ENCODE peak calls at places on chromosome 6, in seven cellular contexts. M is ovary, H is IMR-90, P is transverse colon, B is prostate gland, J is spleen, Q is tibial nerve. V is an unnamed sample.

GRCh38 chr6:109515781-109516409 is 32.9 kb upstream of the ZBTB24 start:
- DNase-seq in M (no peak), H (no peak), P (no peak), B (no peak), J (no peak), Q (no peak), V (no peak)

GRCh38 chr6:119116712-119117281 is 38.3 kb upstream of the FAM184A start:
- DNase-seq in M (no peak), H (no peak), P (no peak), B (no peak), J (no peak), Q (no peak), V (no peak)

GRCh38 chr6:158027590-158028285 is 46.1 kb downstream of the SYNJ2 start:
- DNase-seq in M (no peak), H (no peak), P (no peak), B (no peak), J (peak; percentile 68), Q (no peak), V (no peak)

GRCh38 chr6:125099211-125100017 is 54.2 kb upstream of the TPD52L1 start:
- DNase-seq in M (peak; percentile 44), H (peak; percentile 50), P (peak; percentile 61), B (peak; percentile 24), J (peak; percentile 84), Q (no peak), V (peak; percentile 66)

GRCh38 chr6:8780653-8781052 is 345.3 kb upstream of the SLC35B3 start:
- DNase-seq in M (no peak), H (no peak), P (no peak), B (no peak), J (no peak), Q (no peak), V (no peak)

GRCh38 chr6:53794073-53794719 is 609 bp upstream of the LRRC1 start:
- DNase-seq in M (peak; percentile 52), H (peak; percentile 87), P (peak; percentile 86), B (peak; percentile 72), J (peak; percentile 89), Q (peak; percentile 42), V (peak; percentile 62)

GRCh38 chr6:53439556-53439955 is 90.8 kb upstream of the ELOVL5 start:
- DNase-seq in M (no peak), H (peak; percentile 59), P (no peak), B (no peak), J (no peak), Q (no peak), V (no peak)

GRCh38 chr6:29850011-29850553 is 22.5 kb downstream of the HLA-G start:
- DNase-seq in M (no peak), H (no peak), P (peak; percentile 53), B (no peak), J (no peak), Q (no peak), V (no peak)

GRCh38 chr6:43945778-43946100 is 175.7 kb downstream of the VEGFA start:
- DNase-seq in M (no peak), H (no peak), P (no peak), B (no peak), J (no peak), Q (no peak), V (peak; percentile 6)

GRCh38 chr6:8182857-8183256 is 80.5 kb upstream of the EEF1E1 start:
- DNase-seq in M (no peak), H (no peak), P (no peak), B (no peak), J (no peak), Q (no peak), V (no peak)

GRCh38 chr6:107228754-107229153 is 113.4 kb upstream of the BEND3 start:
- DNase-seq in M (no peak), H (no peak), P (no peak), B (peak; percentile 66), J (no peak), Q (no peak), V (no peak)

GRCh38 chr6:118080547-118080946 is 173.5 kb downstream of the SLC35F1 start:
- DNase-seq in M (no peak), H (no peak), P (no peak), B (no peak), J (no peak), Q (no peak), V (no peak)

GRCh38 chr6:134317471-134318131 is at the start of gene SGK1:
- DNase-seq in M (peak; percentile 78), H (peak; percentile 49), P (no peak), B (peak; percentile 9), J (peak; percentile 79), Q (no peak), V (peak; percentile 58)

GRCh38 chr6:75103411-75103810 is 102.4 kb downstream of the COL12A1 start:
- DNase-seq in M (no peak), H (no peak), P (no peak), B (no peak), J (no peak), Q (no peak), V (no peak)

GRCh38 chr6:85096976-85097375 is 332.6 kb upstream of the TBX18 start:
- DNase-seq in M (no peak), H (no peak), P (no peak), B (no peak), J (no peak), Q (no peak), V (no peak)

GRCh38 chr6:33589723-33590530 is 9.9 kb upstream of the BAK1 start:
- DNase-seq in M (peak; percentile 87), H (peak; percentile 92), P (peak; percentile 84), B (peak; percentile 39), J (no peak), Q (no peak), V (peak; percentile 95)

GRCh38 chr6:146433881-146434741 is 109.5 kb upstream of the RAB32 start:
- DNase-seq in M (no peak), H (no peak), P (no peak), B (no peak), J (peak; percentile 77), Q (no peak), V (peak; percentile 12)

GRCh38 chr6:33828764-33829731 is 25.2 kb upstream of the MLN start:
- DNase-seq in M (no peak), H (no peak), P (no peak), B (no peak), J (no peak), Q (no peak), V (peak; percentile 18)

GRCh38 chr6:159758031-159759001 is 3.5 kb upstream of the ACAT2 start:
- DNase-seq in M (no peak), H (peak; percentile 81), P (no peak), B (no peak), J (no peak), Q (no peak), V (no peak)

GRCh38 chr6:10837009-10837691 is 1.2 kb downstream of the MAK start:
- DNase-seq in M (peak; percentile 38), H (no peak), P (peak; percentile 16), B (peak; percentile 14), J (peak; percentile 78), Q (no peak), V (peak; percentile 52)

GRCh38 chr6:155328539-155329459 is 14.5 kb upstream of the TFB1M start:
- DNase-seq in M (no peak), H (peak; percentile 12), P (peak; percentile 41), B (no peak), J (no peak), Q (no peak), V (no peak)

GRCh38 chr6:46376562-46376969 is 114.7 kb downstream of the RCAN2 start:
- DNase-seq in M (no peak), H (no peak), P (no peak), B (no peak), J (no peak), Q (no peak), V (peak; percentile 5)

GRCh38 chr6:137339929-137340559 is 120.9 kb upstream of the IFNGR1 start:
- DNase-seq in M (no peak), H (no peak), P (no peak), B (no peak), J (no peak), Q (no peak), V (no peak)

GRCh38 chr6:111114484-111114883 is 27.2 kb downstream of the SLC16A10 start:
- DNase-seq in M (no peak), H (no peak), P (no peak), B (no peak), J (no peak), Q (no peak), V (no peak)

GRCh38 chr6:154039231-154039842 is at the start of gene OPRM1:
- DNase-seq in M (no peak), H (no peak), P (no peak), B (no peak), J (no peak), Q (no peak), V (peak; percentile 45)

DNA sequence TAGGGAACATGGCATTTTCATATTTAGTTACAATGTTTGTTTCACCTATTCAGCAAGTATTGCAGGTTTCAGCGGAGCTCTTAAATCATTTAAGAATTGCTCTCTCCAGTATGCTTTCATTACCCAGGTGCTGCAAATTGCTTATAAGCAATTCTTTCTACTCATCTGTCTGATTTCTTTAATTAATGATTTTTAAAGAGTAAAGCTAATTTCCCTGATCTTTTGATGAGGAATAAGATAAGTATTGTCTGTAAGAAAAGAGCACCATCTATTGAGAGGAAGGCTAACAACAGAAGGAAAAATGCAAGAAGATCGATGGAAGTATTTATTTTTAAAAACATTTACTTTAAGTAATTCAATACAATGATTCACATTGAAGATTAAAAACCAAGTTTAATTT is 2.0 kb downstream of the OPRM1 start:
- DNase-seq in M (no peak), H (no peak), P (no peak), B (no peak), J (no peak), Q (no peak), V (no peak)
- H3K4me3 ChIP-seq in M (no peak overlapping the region), H (no peak overlapping the region), P (no peak overlapping the region), B (no peak overlapping the region), J (no peak overlapping the region), Q (no peak overlapping the region), V (no peak overlapping the region)

GRCh38 chr6:25085761-25086160 is 150.0 kb upstream of the RIPOR2 start:
- DNase-seq in M (no peak), H (no peak), P (no peak), B (no peak), J (no peak), Q (no peak), V (no peak)
- TF ChIP-seq POLR2A in M (no peak), H (no peak), P (no peak), B (no peak), J (no peak), Q (no peak), V (no peak)

GRCh38 chr6:41655706-41656668 is 17.7 kb downstream of the MDFI start:
- DNase-seq in M (no peak), H (peak; percentile 64), P (no peak), B (no peak), J (peak; percentile 46), Q (no peak), V (no peak)
- H3K27me3 ChIP-seq in M (no peaks in the 10 kb centered on the region), H (peaks cover 47% of the 10 kb centered on the region), P (peaks cover 38% of the 10 kb centered on the region), B (no peaks in the 10 kb centered on the region), J (peaks cover 61% of the 10 kb centered on the region), Q (peaks cover 11% of the 10 kb centered on the region), V (no peaks in the 10 kb centered on the region)

GRCh38 chr6:169833258-169833794 is 81.9 kb downstream of the ERMARD start:
- DNase-seq in M (no peak), H (no peak), P (no peak), B (no peak), J (peak; percentile 10), Q (no peak), V (no peak)

GRCh38 chr6:169830876-169831275 is 79.5 kb downstream of the ERMARD start:
- DNase-seq in M (no peak), H (no peak), P (no peak), B (no peak), J (peak; percentile 71), Q (no peak), V (no peak)

GRCh38 chr6:169829786-169830185 is 78.4 kb downstream of the ERMARD start:
- DNase-seq in M (no peak), H (no peak), P (no peak), B (no peak), J (peak; percentile 62), Q (no peak), V (peak; percentile 12)

GRCh38 chr6:169832247-169832948 is 81.0 kb downstream of the ERMARD start:
- DNase-seq in M (no peak), H (peak; percentile 4), P (no peak), B (peak; percentile 37), J (peak; percentile 31), Q (no peak), V (no peak)

GRCh38 chr6:169831450-169832246 is 80.2 kb downstream of the ERMARD start:
- DNase-seq in M (peak; percentile 74), H (peak; percentile 36), P (peak; percentile 72), B (peak; percentile 64), J (peak; percentile 92), Q (peak; percentile 42), V (peak; percentile 72)
- H3K4me3 ChIP-seq in M (no peak overlapping the region), H (no peak overlapping the region), P (no peak overlapping the region), B (no peak overlapping the region), J (no peak overlapping the region), Q (no peak overlapping the region), V (no peak overlapping the region)